ENCODE peak calls at places on chromosomes 12 and 14, in seven cellular contexts. J is sigmoid colon, V is tibial artery, M is lower lobe of right lung, L is cardiac muscle cell, K is heart right ventricle, X is A549. Q is an unnamed sample.

GRCh38 chr12:28626504-28626903 is 436.2 kb downstream of the CCDC91 start:
- DNase-seq in K (no peak), V (no peak), J (no peak), L (no peak), M (no peak), X (no peak), Q (no peak)

GRCh38 chr12:78209851-78210493 is 379.3 kb downstream of the NAV3 start:
- DNase-seq in X (no peak), L (peak; percentile 53), K (peak; percentile 9), V (no peak), M (no peak), J (no peak), Q (no peak)

GRCh38 chr12:52007158-52007921 is 594 bp downstream of the TAMALIN start:
- DNase-seq in K (peak; percentile 70), V (peak; percentile 50), M (peak; percentile 70), L (peak; percentile 48), X (no peak), J (peak; percentile 80), Q (no peak)

GRCh38 chr14:20194101-20194500 is 3.4 kb downstream of the OR11G2 start:
- DNase-seq in K (no peak), V (no peak), L (no peak), X (no peak), J (no peak), M (no peak), Q (no peak)

GRCh38 chr12:118374909-118375308 is 1.4 kb upstream of the SUDS3 start:
- DNase-seq in X (no peak), V (no peak), L (no peak), M (no peak), K (no peak), J (no peak), Q (no peak)

GRCh38 chr12:19010726-19011125 is 118.8 kb upstream of the PLEKHA5 start:
- DNase-seq in L (no peak), J (no peak), V (no peak), X (no peak), K (no peak), M (no peak), Q (no peak)

GRCh38 chr14:64654931-64655330 is 49.3 kb upstream of the PLEKHG3 start:
- DNase-seq in V (no peak), M (peak; percentile 55), X (no peak), K (no peak), L (no peak), J (no peak), Q (no peak)

GRCh38 chr14:105853089-105853906 is 326.9 kb downstream of the TMEM121 start:
- DNase-seq in X (no peak), M (peak; percentile 42), V (peak; percentile 9), L (no peak), J (no peak), K (peak; percentile 3), Q (no peak)

GRCh38 chr12:49187184-49187583 is 1.7 kb downstream of the TUBA1A start:
- DNase-seq in J (peak; percentile 81), M (no peak), L (peak; percentile 54), K (peak; percentile 78), V (peak; percentile 68), X (no peak), Q (no peak)

GRCh38 chr14:30620178-30620577 is 1.9 kb upstream of the SCFD1 start:
- DNase-seq in J (no peak), K (no peak), V (no peak), X (no peak), L (peak; percentile 48), M (no peak), Q (peak; percentile 58)

GRCh38 chr12:85606455-85606854 is 229.8 kb downstream of the RASSF9 start:
- DNase-seq in X (no peak), M (no peak), V (no peak), K (no peak), J (no peak), L (no peak), Q (no peak)

GRCh38 chr14:103801459-103801858 is 45.9 kb downstream of the PPP1R13B start:
- DNase-seq in K (no peak), X (no peak), J (no peak), M (no peak), V (no peak), L (peak; percentile 68), Q (no peak)

GRCh38 chr14:57848353-57848752 is 17.5 kb downstream of the SLC35F4 start:
- DNase-seq in L (no peak), M (no peak), J (no peak), K (no peak), X (no peak), V (no peak), Q (no peak)

GRCh38 chr12:63124778-63125177 is 26.2 kb downstream of the AVPR1A start:
- DNase-seq in M (no peak), K (no peak), J (no peak), V (no peak), X (no peak), L (no peak), Q (no peak)

GRCh38 chr12:123055281-123055766 is 74.8 kb downstream of the ARL6IP4 start:
- DNase-seq in M (no peak), K (no peak), V (no peak), J (no peak), X (no peak), L (no peak), Q (no peak)

GRCh38 chr12:26838888-26839416 is 6.0 kb upstream of the ITPR2 start:
- DNase-seq in X (no peak), M (no peak), L (no peak), K (no peak), J (no peak), V (no peak), Q (no peak)

GRCh38 chr12:26821212-26821701 is 11.7 kb downstream of the ITPR2 start:
- DNase-seq in K (no peak), X (no peak), L (peak; percentile 35), M (no peak), J (no peak), V (no peak), Q (no peak)

GRCh38 chr14:83164591-83164990 is 1630.9 kb upstream of the SEL1L start:
- DNase-seq in J (no peak), V (no peak), K (no peak), L (no peak), M (no peak), X (no peak), Q (no peak)

GRCh38 chr14:33455998-33456397 is 494.9 kb downstream of the EGLN3 start:
- DNase-seq in M (no peak), L (no peak), J (no peak), V (no peak), K (no peak), X (no peak), Q (no peak)

GRCh38 chr14:50678163-50678562 is 10.1 kb upstream of the SAV1 start:
- DNase-seq in J (no peak), L (no peak), V (no peak), X (no peak), K (no peak), M (no peak), Q (no peak)

DNA sequence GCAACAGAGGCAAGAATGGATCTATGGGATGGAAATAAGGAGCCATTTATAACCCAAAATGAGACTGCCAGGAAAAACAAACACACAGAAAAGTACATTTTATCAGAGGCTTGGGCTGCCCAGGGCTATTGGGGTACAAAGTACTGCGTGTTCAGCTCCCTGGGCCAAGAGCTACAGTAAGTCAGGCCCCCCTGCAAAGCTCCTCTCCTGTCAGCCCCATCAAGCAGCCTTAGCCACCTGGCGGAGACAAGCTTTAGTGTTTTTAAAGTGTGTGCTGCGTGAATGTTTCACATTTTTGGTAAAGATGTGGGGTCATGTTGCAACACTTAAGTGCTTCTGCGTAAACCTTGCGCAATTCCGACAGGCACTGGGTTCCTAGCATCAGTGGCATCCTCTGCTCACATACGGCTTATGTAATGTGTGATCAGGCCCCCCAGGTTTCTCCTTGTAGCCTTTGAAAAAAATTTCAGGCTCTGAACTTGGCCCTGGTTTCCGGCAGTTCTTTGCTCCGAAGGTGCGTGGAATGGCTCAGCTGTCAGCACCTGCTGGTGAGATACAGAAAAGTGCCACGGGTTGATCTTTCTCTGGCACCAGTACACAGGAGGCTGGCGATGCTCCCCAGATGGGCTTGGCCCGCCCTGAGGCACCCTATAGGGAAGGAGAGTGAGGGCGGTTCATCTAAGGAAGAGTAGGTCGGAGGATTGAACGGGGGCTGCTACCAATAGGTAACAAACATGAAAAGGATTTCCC is 198.7 kb upstream of the EEA1 start:
- DNase-seq in V (peak; percentile 84), J (peak; percentile 91), L (peak; percentile 98), K (peak; percentile 82), M (peak; percentile 75), X (no peak), Q (no peak)
- TF ChIP-seq CTCF in V (peak; percentile 63), J (peak; percentile 4), L (peak; percentile 61), K (peak; percentile 49), M (peak; percentile 43), X (no peak), Q (peak; percentile 1)

GRCh38 chr14:92336363-92336762 is 13.4 kb downstream of the SLC24A4 start:
- DNase-seq in J (no peak), L (no peak), X (no peak), M (no peak), V (no peak), K (no peak), Q (no peak)

GRCh38 chr14:92328664-92329255 is 5.8 kb downstream of the SLC24A4 start:
- DNase-seq in M (no peak), X (no peak), K (no peak), J (no peak), V (no peak), L (no peak), Q (no peak)

GRCh38 chr14:92339426-92339825 is 16.5 kb downstream of the SLC24A4 start:
- DNase-seq in X (no peak), M (no peak), V (no peak), J (no peak), L (no peak), K (no peak), Q (no peak)

DNA sequence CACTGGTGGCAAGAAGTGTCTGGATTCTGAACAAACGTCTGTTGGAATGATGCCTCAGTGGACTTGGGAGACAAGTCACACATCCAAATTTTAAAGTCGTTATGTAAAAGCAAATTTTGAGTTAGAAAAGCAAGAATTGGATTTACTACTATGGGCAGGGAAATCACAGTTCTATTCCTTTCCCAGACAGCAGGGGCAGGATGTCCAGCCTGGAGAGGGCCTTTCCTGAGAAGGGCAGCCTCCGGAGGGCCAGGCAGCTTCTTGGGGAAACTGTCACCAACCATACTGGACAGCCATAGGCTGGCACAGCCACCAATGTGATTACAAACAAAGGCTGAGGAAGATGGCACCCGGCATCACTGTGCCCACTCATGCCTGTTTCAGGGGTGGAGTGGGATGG is 11.1 kb downstream of the SLC24A4 start:
- DNase-seq in M (no peak), X (no peak), J (no peak), K (no peak), L (no peak), V (no peak), Q (no peak)
- TF ChIP-seq CTCF in M (no peak), X (no peak), J (no peak), K (no peak), L (no peak), V (no peak), Q (no peak)

GRCh38 chr14:56512521-56512920 is 67.1 kb upstream of the TMEM260 start:
- DNase-seq in X (no peak), L (no peak), V (no peak), K (no peak), M (no peak), J (no peak), Q (no peak)
- TF ChIP-seq CTCF in X (no peak), L (no peak), V (no peak), K (no peak), M (no peak), J (no peak), Q (no peak)

DNA sequence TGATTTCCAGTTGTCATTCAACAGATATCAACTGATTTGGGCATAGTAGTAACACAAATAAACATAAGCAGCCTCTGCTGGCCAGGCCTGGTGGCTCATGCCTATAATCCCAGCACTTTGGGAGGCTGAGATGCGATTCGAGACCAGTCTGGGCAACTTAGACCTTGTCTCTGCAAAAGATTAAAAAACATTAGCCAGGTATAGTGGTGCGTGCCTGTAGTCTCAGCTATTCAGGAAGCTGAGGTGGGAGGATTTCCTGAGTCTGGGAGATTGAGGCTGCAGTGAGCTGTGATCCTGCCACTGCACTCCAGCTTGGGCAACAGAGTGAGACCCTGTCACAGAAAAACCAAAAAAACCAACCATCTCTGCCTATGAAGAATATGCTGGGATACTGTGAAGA is 7.1 kb downstream of the METAP2 start:
- DNase-seq in J (no peak), X (no peak), M (no peak), L (no peak), V (no peak), K (no peak), Q (no peak)
- TF ChIP-seq CTCF in J (no peak), X (no peak), M (no peak), L (no peak), V (no peak), K (no peak), Q (no peak)

Q was measured in GM12864.